ENCODE peak calls at places on chromosome 19, in four cellular contexts. N is mammary epithelial cell, G is hepatocyte, M is PC-3. D is an unnamed sample. For H3K79me2, the result is how much of the 10 kb centered on the place peaks cover.

GRCh38 chr19:48342841-48343540 is 17.6 kb downstream of the EMP3 start:
- DNase-seq in N (peak), G (no peak), M (peak), D (no peak)

GRCh38 chr19:566403-566802 is 6.0 kb upstream of the BSG start:
- DNase-seq in N (no peak), G (peak), M (no peak), D (no peak)

GRCh38 chr19:56946164-56946563 is 105.6 kb upstream of the PEG3 start:
- DNase-seq in N (no peak), G (no peak), M (no peak), D (no peak)

GRCh38 chr19:10812902-10813404 is 23.1 kb downstream of the TMED1 start:
- DNase-seq in N (peak), G (peak), M (peak), D (peak)

GRCh38 chr19:52570005-52570861 is at the start of gene ZNF701:
- DNase-seq in N (peak), G (peak), M (peak), D (peak)

GRCh38 chr19:54937926-54938325 is 9.4 kb downstream of the NLRP7 start:
- DNase-seq in N (no peak), G (no peak), M (no peak), D (peak)

GRCh38 chr19:57320180-57321084 is at the start of gene ZNF543:
- DNase-seq in N (peak), G (peak), M (peak), D (peak)

GRCh38 chr19:6772028-6772865 is at the start of gene VAV1:
- DNase-seq in N (no peak), G (no peak), M (no peak), D (peak)

GRCh38 chr19:6753178-6754031 is 13.8 kb downstream of the SH2D3A start:
- DNase-seq in N (no peak), G (peak), M (peak), D (peak)

GRCh38 chr19:14542721-14543328 is 13.4 kb downstream of the TECR start:
- DNase-seq in N (peak), G (peak), M (no peak), D (peak)

GRCh38 chr19:29771708-29772415 is 39.9 kb upstream of the CCNE1 start:
- DNase-seq in N (peak), G (peak), M (peak), D (peak)

GRCh38 chr19:4018775-4019504 is 11.4 kb downstream of the PIAS4 start:
- DNase-seq in N (no peak), G (no peak), M (no peak), D (peak)

GRCh38 chr19:49861127-49861526 is 6.2 kb downstream of the PNKP start:
- DNase-seq in N (no peak), G (peak), M (no peak), D (no peak)

GRCh38 chr19:5369304-5369703 is 28.7 kb upstream of the PTPRS start:
- DNase-seq in N (no peak), G (no peak), M (no peak), D (no peak)

GRCh38 chr19:41535029-41535622 is 40.8 kb upstream of the CEACAM21 start:
- DNase-seq in N (peak), G (no peak), M (no peak), D (no peak)

GRCh38 chr19:10554760-10555612 is 10.8 kb downstream of the KRI1 start:
- DNase-seq in N (peak), G (no peak), M (no peak), D (no peak)

GRCh38 chr19:42386974-42387707 is 3.0 kb downstream of the CNFN start:
- DNase-seq in N (peak), G (peak), M (peak), D (peak)

GRCh38 chr19:49442793-49443365 is 1.6 kb upstream of the SLC17A7 start:
- DNase-seq in N (peak), G (peak), M (peak), D (peak)

GRCh38 chr19:10203686-10204085 is 8.9 kb upstream of the DNMT1 start:
- DNase-seq in N (no peak), G (no peak), M (no peak), D (no peak)

GRCh38 chr19:46173886-46174475 is 25.9 kb downstream of the IGFL2 start:
- DNase-seq in N (no peak), G (no peak), M (no peak), D (no peak)

GRCh38 chr19:15863272-15863671 is 34.6 kb downstream of the CYP4F2 start:
- DNase-seq in N (peak), G (no peak), M (no peak), D (peak)

GRCh38 chr19:4338441-4339350 is at the start of gene STAP2:
- DNase-seq in N (peak), G (peak), M (peak), D (peak)

GRCh38 chr19:46719629-46720515 is 3.0 kb upstream of the PRKD2 start:
- DNase-seq in N (no peak), G (no peak), M (no peak), D (peak)

GRCh38 chr19:6021878-6022569 is 44.1 kb upstream of the RANBP3 start:
- DNase-seq in N (peak), G (peak), M (peak), D (peak)

GRCh38 chr19:19485161-19485997 is 30.0 kb downstream of the TSSK6 start:
- DNase-seq in N (no peak), G (no peak), M (no peak), D (peak)

GRCh38 chr19:10642473-10642872 is 11.7 kb upstream of the ILF3 start:
- DNase-seq in N (no peak), G (no peak), M (no peak), D (peak)

GRCh38 chr19:37997911-37998344 is 90.9 kb downstream of the SIPA1L3 start:
- DNase-seq in N (peak), G (peak), M (peak), D (peak)

GRCh38 chr19:12202250-12202649 is 39.4 kb downstream of the ZNF136 start:
- DNase-seq in N (no peak), G (no peak), M (no peak), D (no peak)

GRCh38 chr19:10009269-10009665 is 1.0 kb downstream of the COL5A3 start:
- DNase-seq in N (peak), G (peak), M (peak), D (peak)

GRCh38 chr19:53988981-53989380 is 2.5 kb upstream of the CACNG6 start:
- DNase-seq in N (no peak), G (no peak), M (no peak), D (no peak)

GRCh38 chr19:28166025-28166424 is 1046.9 kb downstream of the UQCRFS1 start:
- DNase-seq in N (no peak), G (no peak), M (no peak), D (no peak)

GRCh38 chr19:13974073-13974472 is 21.8 kb downstream of the DCAF15 start:
- DNase-seq in N (peak), G (peak), M (peak), D (no peak)

GRCh38 chr19:16098821-16099220 is 12.9 kb upstream of the RAB8A start:
- DNase-seq in N (no peak), G (no peak), M (no peak), D (no peak)

GRCh38 chr19:13843104-13843921 is 33.6 kb upstream of the NANOS3 start:
- DNase-seq in N (peak), G (peak), M (peak), D (peak)

GRCh38 chr19:4473011-4473410 is 914 bp downstream of the HDGFL2 start:
- DNase-seq in N (no peak), G (no peak), M (no peak), D (peak)

GRCh38 chr19:9178901-9179300 is at the start of gene OR7D2:
- DNase-seq in N (peak), G (no peak), M (peak), D (no peak)

GRCh38 chr19:492091-492531 is 4.2 kb upstream of the MADCAM1 start:
- DNase-seq in N (no peak), G (peak), M (peak), D (peak)

GRCh38 chr19:42038675-42039074 is 31.3 kb downstream of the GRIK5 start:
- DNase-seq in N (no peak), G (no peak), M (no peak), D (no peak)

GRCh38 chr19:6527893-6528543 is 2.8 kb upstream of the TNFSF9 start:
- DNase-seq in N (no peak), G (no peak), M (no peak), D (peak)

DNA sequence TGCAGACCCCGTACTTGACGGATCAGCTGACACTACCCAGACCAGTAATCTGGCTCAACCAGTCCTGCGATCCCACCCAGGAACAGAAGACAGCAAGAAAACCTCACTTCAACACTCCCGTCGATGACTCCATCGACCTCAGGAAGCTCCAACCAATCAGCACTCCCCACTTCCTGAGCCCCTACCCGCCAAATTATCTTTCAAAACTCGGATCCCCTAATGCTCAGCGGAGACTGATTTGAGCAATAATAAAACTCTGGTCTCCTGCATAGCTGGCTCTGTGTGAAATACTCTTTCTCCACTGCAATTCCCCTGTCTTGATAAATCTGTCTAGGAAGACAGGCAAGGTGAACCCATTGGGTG is 1.2 kb downstream of the LSM4 start:
- DNase-seq in N (no peak), G (no peak), M (no peak), D (peak)
- H3K79me2 ChIP-seq in N (under half), G (half or more), M (under half), D (under half)

GRCh38 chr19:39150235-39150634 is 24.6 kb downstream of the PAK4 start:
- DNase-seq in N (no peak), G (no peak), M (no peak), D (no peak)
- H3K4me2 ChIP-seq in N (no peak), G (no peak), M (no peak), D (no peak)

DNA sequence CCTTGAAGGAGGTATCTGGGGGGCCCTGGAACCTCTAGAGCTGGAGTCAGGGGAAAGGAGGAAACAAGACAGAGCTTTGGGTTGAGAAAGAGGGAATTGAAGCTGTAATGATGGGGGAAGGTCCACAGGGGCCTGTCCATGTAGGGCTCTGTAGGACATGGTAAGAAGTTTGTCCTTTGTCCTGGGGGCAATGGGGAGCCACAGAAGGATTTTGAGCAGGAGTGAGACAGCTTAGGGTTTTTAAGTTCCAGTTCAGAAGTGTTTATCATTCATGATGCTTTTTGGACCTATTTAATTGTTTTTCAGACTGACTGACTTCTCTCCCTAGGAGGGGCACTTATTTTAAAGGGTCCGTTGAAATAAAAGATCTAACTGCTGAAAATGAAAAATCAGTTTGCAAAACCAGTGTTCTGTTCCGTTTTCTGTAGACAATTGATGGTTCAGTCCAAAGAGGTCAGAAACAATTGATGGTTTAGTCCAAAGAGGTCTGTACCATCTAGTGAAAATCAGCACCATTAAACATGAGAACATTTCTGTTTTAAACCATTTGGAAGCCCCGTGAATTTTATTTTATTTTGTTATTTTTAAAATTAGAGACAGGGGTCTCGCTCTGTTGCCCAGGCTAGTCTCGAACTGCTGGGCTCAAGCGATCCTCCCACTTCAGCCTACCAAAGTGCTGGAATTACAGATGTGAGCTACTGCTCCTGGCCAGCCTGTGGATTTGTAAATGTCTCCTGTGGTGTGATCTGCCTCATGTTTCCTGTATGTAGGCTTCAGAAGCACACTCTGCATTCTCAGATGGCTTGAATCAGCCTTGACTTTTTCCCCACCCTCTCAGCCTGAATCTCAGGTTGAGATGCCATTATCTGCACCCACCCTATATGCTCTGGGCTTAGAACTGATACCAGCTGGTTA is 8.4 kb downstream of the PLD3 start:
- DNase-seq in N (no peak), G (no peak), M (no peak), D (no peak)
- H3K79me2 ChIP-seq in N (under half), G (under half), M (under half), D (under half)

GRCh38 chr19:35430382-35431146 is 17.5 kb upstream of the FFAR2 start:
- DNase-seq in N (no peak), G (no peak), M (no peak), D (no peak)
- H3K4me2 ChIP-seq in N (no peak), G (peak), M (no peak), D (no peak)

DNA sequence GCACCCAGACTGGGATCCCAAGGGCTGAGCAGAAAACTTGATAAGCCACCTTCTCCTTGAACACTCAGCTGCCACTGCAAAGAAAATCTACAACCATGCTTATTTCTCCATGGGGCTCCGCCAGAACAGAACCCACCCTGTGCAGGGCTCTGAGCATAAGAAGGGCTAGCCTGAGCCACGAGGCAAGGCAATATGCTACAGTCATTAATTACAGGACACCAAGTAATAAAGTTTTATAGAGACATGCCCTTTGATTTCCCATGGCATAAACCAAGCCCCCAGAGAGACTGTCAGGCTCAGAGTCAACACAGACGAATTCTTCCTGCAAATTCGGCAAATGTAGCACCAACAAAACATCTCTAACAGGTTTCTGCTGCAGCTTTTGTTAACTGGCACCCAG is 5.7 kb downstream of the PEPD start:
- DNase-seq in N (no peak), G (no peak), M (no peak), D (peak)
- H3K79me2 ChIP-seq in N (under half), G (half or more), M (under half), D (half or more)

GRCh38 chr19:2330632-2331284 is 2.3 kb downstream of the SPPL2B start:
- DNase-seq in N (no peak), G (peak), M (no peak), D (no peak)

GRCh38 chr19:2333807-2334211 is 5.3 kb downstream of the SPPL2B start:
- DNase-seq in N (no peak), G (no peak), M (no peak), D (no peak)

GRCh38 chr19:2331601-2332246 is 3.2 kb downstream of the SPPL2B start:
- DNase-seq in N (no peak), G (no peak), M (no peak), D (no peak)

GRCh38 chr19:2333027-2333806 is 4.7 kb downstream of the SPPL2B start:
- DNase-seq in N (no peak), G (peak), M (no peak), D (no peak)

GRCh38 chr19:2332341-2333026 is 4.0 kb downstream of the SPPL2B start:
- DNase-seq in N (no peak), G (no peak), M (no peak), D (no peak)
- H3K4me2 ChIP-seq in N (no peak), G (peak), M (no peak), D (no peak)

GRCh38 chr19:51479531-51480331 is 1.4 kb downstream of the CEACAM18 start:
- DNase-seq in N (no peak), G (no peak), M (peak), D (no peak)

GRCh38 chr19:51476164-51476563 is 2.2 kb upstream of the CEACAM18 start:
- DNase-seq in N (no peak), G (no peak), M (no peak), D (no peak)

GRCh38 chr19:51480590-51480989 is 2.3 kb downstream of the CEACAM18 start:
- DNase-seq in N (no peak), G (peak), M (peak), D (no peak)

GRCh38 chr19:51477343-51477742 is 996 bp upstream of the CEACAM18 start:
- DNase-seq in N (no peak), G (no peak), M (no peak), D (no peak)

DNA sequence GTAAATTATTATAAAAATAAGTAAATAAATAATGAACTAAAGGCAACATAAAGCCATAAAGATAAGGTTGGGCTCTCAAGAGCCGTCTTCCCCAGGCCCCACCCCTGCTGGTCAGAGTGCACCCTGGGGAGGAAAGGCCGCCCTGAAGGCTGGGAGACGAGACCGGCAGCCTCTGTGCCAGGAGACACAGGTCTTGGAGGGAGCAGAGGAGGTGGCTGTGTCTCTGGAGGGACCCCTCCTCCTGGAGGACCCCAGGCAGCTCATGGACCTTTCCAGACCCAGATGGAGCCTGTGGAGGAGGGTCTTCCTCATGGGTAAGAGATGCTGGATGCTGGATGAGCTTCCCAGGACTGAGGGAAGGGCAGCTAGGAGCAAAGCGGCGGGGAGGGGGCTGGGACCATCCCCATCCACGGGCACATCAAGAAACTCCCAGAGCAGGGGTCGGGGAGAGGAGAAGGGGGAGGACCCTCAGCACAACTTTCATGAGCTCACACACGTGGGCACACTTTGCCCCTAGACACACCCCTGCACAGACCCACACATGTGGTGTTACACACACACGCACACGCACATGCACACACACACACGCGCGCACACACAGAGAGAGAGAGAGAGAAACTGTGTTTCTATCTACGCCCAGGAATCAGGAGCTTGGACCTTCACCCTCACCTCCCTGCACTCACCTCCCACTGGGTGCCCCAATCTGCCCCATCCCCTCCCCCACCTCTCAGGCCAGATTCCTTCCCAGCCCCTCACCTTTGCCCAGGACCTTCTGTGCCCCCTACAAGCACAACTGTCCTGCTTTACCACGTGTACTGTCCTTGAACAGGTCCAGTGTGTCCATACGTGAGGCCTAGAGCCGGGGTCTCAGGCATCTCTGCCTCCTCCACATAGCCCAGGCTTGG is at the start of gene CEACAM18:
- DNase-seq in N (no peak), G (peak), M (no peak), D (no peak)
- H3K79me2 ChIP-seq in N (under half), G (under half), M (under half), D (under half)

GRCh38 chr19:7873304-7874079 is 698 bp downstream of the PRR36 start:
- DNase-seq in N (no peak), G (peak), M (no peak), D (peak)
- H3K4me2 ChIP-seq in N (peak), G (peak), M (peak), D (no peak)

DNA sequence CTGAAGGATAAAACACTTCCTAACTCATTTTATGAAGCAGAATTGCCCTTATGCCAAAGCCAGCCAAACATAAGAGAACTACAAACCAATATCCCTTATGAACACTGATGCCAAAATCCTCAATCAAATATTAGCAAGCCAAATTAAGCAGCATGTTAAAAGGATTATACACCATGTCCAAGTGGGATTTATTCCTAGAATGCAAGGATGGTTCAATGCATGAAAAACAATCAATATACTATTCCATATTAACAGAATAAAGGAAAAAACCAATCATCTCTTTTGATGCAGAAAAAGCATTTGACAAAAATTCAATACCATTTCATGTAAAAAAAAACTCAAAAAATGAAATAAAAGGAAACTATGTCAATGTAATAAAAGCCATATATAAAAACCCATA is 10.9 kb downstream of the ZNF792 start:
- DNase-seq in N (no peak), G (no peak), M (no peak), D (no peak)
- H3K79me2 ChIP-seq in N (under half), G (under half), M (under half), D (under half)

GRCh38 chr19:2652504-2653099 is 49.9 kb downstream of the GNG7 start:
- DNase-seq in N (no peak), G (no peak), M (no peak), D (no peak)
- H3K4me2 ChIP-seq in N (no peak), G (no peak), M (no peak), D (no peak)